ENCODE peak calls at places on chromosomes 6 and 20, in nine cellular contexts. Y, W, X, Z, A, S, P, H and K are unnamed samples.

GRCh38 chr6:142819603-142820335 is 125.2 kb downstream of the HIVEP2 start:
- DNase-seq in Y (no peak), W (no peak), X (no peak), Z (no peak), A (peak), S (peak), P (peak), H (no peak), K (peak)

GRCh38 chr20:51382986-51383821 is 159.3 kb downstream of the NFATC2 start:
- DNase-seq in Y (no peak), W (peak), X (peak), Z (no peak), A (no peak), S (no peak), P (no peak), H (no peak), K (no peak)

GRCh38 chr6:73586416-73586974 is 65.7 kb upstream of the EEF1A1 start:
- DNase-seq in Y (no peak), W (peak), X (no peak), Z (no peak), A (peak), S (no peak), P (no peak), H (no peak), K (no peak)

GRCh38 chr6:33834401-33835392 is 30.9 kb upstream of the MLN start:
- DNase-seq in Y (no peak), W (no peak), X (no peak), Z (no peak), A (no peak), S (no peak), P (no peak), H (no peak), K (no peak)

GRCh38 chr6:137819740-137820139 is 47.3 kb upstream of the TNFAIP3 start:
- DNase-seq in Y (no peak), W (no peak), X (no peak), Z (no peak), A (no peak), S (no peak), P (no peak), H (no peak), K (no peak)

GRCh38 chr20:63688234-63689045 is 8.0 kb upstream of the TNFRSF6B start:
- DNase-seq in Y (no peak), W (no peak), X (no peak), Z (no peak), A (no peak), S (no peak), P (no peak), H (no peak), K (no peak)

GRCh38 chr6:144471986-144472385 is 186.9 kb downstream of the UTRN start:
- DNase-seq in Y (no peak), W (no peak), X (no peak), Z (no peak), A (no peak), S (no peak), P (no peak), H (no peak), K (no peak)

GRCh38 chr6:27591660-27592059 is 118.8 kb upstream of the ZNF184 start:
- DNase-seq in Y (no peak), W (no peak), X (no peak), Z (peak), A (peak), S (peak), P (no peak), H (no peak), K (no peak)

GRCh38 chr6:124677874-124678273 is 284.4 kb upstream of the RNF217 start:
- DNase-seq in Y (no peak), W (no peak), X (no peak), Z (no peak), A (no peak), S (no peak), P (no peak), H (no peak), K (no peak)

GRCh38 chr6:14880052-14880451 is 365.8 kb upstream of the JARID2 start:
- DNase-seq in Y (peak), W (no peak), X (no peak), Z (no peak), A (no peak), S (no peak), P (no peak), H (no peak), K (no peak)

GRCh38 chr6:113362542-113363430 is 494.4 kb upstream of the MARCKS start:
- DNase-seq in Y (no peak), W (no peak), X (no peak), Z (no peak), A (no peak), S (no peak), P (no peak), H (no peak), K (no peak)

GRCh38 chr6:20455175-20456075 is 53.7 kb downstream of the E2F3 start:
- DNase-seq in Y (no peak), W (no peak), X (no peak), Z (no peak), A (peak), S (peak), P (no peak), H (no peak), K (no peak)

GRCh38 chr6:6556738-6557503 is 31.6 kb upstream of the LY86 start:
- DNase-seq in Y (no peak), W (peak), X (peak), Z (peak), A (peak), S (peak), P (peak), H (peak), K (peak)

GRCh38 chr20:57056651-57057050 is 209.8 kb downstream of the BMP7 start:
- DNase-seq in Y (no peak), W (no peak), X (no peak), Z (no peak), A (no peak), S (no peak), P (no peak), H (no peak), K (no peak)

GRCh38 chr20:47686545-47686944 is 98.7 kb downstream of the SULF2 start:
- DNase-seq in Y (peak), W (no peak), X (no peak), Z (no peak), A (peak), S (no peak), P (no peak), H (no peak), K (no peak)

GRCh38 chr6:137995371-137995770 is 111.8 kb downstream of the PERP start:
- DNase-seq in Y (no peak), W (no peak), X (no peak), Z (no peak), A (no peak), S (no peak), P (no peak), H (no peak), K (no peak)

GRCh38 chr6:9064156-9064555 is 628.8 kb upstream of the SLC35B3 start:
- DNase-seq in Y (no peak), W (no peak), X (no peak), Z (no peak), A (no peak), S (peak), P (no peak), H (no peak), K (no peak)

GRCh38 chr6:28948782-28949486 is 25.1 kb upstream of the TRIM27 start:
- DNase-seq in Y (no peak), W (no peak), X (no peak), Z (no peak), A (no peak), S (no peak), P (no peak), H (no peak), K (no peak)

GRCh38 chr6:10759884-10760329 is 12.3 kb downstream of the TMEM14B start:
- DNase-seq in Y (peak), W (peak), X (no peak), Z (no peak), A (peak), S (peak), P (no peak), H (peak), K (no peak)

GRCh38 chr6:148179786-148180185 is 162.9 kb upstream of the SASH1 start:
- DNase-seq in Y (no peak), W (no peak), X (no peak), Z (peak), A (peak), S (peak), P (no peak), H (peak), K (no peak)
- TF ChIP-seq CTCF in Y (peak), W (peak), X (peak), Z (peak), A (peak), S (peak), P (no peak), H (peak), K (no peak)

GRCh38 chr6:159042824-159043181 is 2.0 kb downstream of the TAGAP start:
- DNase-seq in Y (no peak), W (no peak), X (no peak), Z (no peak), A (no peak), S (no peak), P (no peak), H (no peak), K (no peak)
- TF ChIP-seq CTCF in Y (no peak), W (no peak), X (no peak), Z (no peak), A (no peak), S (peak), P (no peak), H (no peak), K (no peak)

DNA sequence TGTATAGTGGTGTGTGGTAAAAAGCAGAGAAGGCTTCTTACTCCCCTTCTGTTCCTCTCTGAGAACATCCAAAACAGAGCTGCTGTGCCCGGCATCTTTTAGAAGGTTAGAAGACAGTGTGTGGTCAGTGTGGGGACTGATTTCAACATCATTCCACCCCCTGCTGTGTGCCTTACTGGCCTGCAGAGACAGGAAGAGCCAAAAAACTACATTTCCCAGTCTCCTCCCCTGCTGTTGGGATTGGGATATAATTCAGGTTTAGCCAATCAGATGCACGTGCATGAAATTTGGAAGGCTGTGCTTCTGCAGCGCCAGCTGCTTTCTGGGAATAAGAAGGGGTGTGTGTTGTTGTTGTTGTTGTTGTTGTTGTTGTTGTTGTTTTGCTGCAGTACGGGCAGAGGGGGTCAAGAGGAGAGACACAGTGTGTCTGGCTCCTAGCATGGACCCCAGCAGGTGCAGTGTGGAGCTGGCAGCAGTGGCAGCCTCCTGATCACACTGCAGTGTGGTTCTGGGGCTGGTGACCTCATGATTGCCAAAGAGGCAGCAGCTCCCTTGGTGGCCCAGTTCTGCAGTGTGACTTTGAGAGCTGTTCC is 74.7 kb downstream of the MRPL14 start:
- DNase-seq in Y (peak), W (peak), X (no peak), Z (peak), A (peak), S (peak), P (no peak), H (no peak), K (no peak)
- TF ChIP-seq CTCF in Y (no peak), W (no peak), X (no peak), Z (no peak), A (peak), S (no peak), P (no peak), H (no peak), K (no peak)

DNA sequence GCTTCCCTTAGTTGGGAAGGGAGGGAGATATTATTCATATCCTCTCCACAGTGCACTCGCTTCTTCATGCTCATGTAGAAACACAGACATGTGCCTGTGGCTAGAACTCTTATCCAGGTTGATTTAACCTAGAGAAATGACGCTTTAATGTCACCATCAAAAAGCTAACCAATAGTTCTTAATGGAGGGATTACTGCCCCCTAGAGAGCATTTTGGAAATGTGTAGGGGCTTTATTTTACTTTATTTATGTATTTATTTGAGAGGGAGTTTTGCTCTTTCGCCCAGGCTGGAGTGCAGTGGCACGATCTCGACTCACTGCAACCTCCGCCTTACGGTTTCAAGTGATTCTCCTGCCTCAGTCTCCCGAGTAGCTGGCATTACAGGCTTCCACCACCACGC is 229.6 kb downstream of the SOD2 start:
- DNase-seq in Y (no peak), W (no peak), X (no peak), Z (no peak), A (peak), S (peak), P (peak), H (peak), K (no peak)
- TF ChIP-seq CTCF in Y (peak), W (no peak), X (peak), Z (peak), A (peak), S (peak), P (no peak), H (peak), K (no peak)

GRCh38 chr6:160137989-160138835 is 16.6 kb downstream of the SLC22A1 start:
- DNase-seq in Y (no peak), W (peak), X (peak), Z (peak), A (peak), S (peak), P (peak), H (peak), K (peak)
- TF ChIP-seq CTCF in Y (peak), W (peak), X (peak), Z (peak), A (peak), S (peak), P (peak), H (no peak), K (peak)

GRCh38 chr6:1612386-1612893 is 2.7 kb downstream of the FOXC1 start:
- DNase-seq in Y (no peak), W (no peak), X (no peak), Z (peak), A (no peak), S (peak), P (no peak), H (no peak), K (peak)

GRCh38 chr6:1610497-1611321 is 994 bp downstream of the FOXC1 start:
- DNase-seq in Y (no peak), W (peak), X (no peak), Z (peak), A (no peak), S (peak), P (no peak), H (no peak), K (peak)

GRCh38 chr6:1612902-1613301 is 3.2 kb downstream of the FOXC1 start:
- DNase-seq in Y (no peak), W (no peak), X (no peak), Z (peak), A (peak), S (peak), P (no peak), H (no peak), K (peak)

GRCh38 chr6:1611322-1611571 is 1.5 kb downstream of the FOXC1 start:
- DNase-seq in Y (no peak), W (peak), X (no peak), Z (no peak), A (no peak), S (peak), P (no peak), H (no peak), K (peak)

DNA sequence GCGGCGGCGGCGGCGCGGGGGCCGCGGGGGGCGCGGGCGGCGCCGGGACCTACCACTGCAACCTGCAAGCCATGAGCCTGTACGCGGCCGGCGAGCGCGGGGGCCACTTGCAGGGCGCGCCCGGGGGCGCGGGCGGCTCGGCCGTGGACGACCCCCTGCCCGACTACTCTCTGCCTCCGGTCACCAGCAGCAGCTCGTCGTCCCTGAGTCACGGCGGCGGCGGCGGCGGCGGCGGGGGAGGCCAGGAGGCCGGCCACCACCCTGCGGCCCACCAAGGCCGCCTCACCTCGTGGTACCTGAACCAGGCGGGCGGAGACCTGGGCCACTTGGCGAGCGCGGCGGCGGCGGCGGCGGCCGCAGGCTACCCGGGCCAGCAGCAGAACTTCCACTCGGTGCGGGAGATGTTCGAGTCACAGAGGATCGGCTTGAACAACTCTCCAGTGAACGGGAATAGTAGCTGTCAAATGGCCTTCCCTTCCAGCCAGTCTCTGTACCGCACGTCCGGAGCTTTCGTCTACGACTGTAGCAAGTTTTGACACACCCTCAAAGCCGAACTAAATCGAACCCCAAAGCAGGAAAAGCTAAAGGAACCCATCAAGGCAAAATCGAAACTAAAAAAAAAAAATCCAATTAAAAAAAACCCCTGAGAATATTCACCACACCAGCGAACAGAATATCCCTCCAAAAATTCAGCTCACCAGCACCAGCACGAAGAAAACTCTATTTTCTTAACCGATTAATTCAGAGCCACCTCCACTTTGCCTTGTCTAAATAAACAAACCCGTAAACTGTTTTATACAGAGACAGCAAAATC is 2.1 kb downstream of the FOXC1 start:
- DNase-seq in Y (no peak), W (no peak), X (no peak), Z (peak), A (no peak), S (peak), P (no peak), H (no peak), K (peak)
- TF ChIP-seq CTCF in Y (no peak), W (no peak), X (no peak), Z (no peak), A (no peak), S (peak), P (no peak), H (no peak), K (no peak)

GRCh38 chr20:955656-956055 is 39.5 kb upstream of the ANGPT4 start:
- DNase-seq in Y (no peak), W (no peak), X (no peak), Z (no peak), A (no peak), S (no peak), P (no peak), H (no peak), K (no peak)

GRCh38 chr20:956330-956951 is 40.3 kb upstream of the ANGPT4 start:
- DNase-seq in Y (peak), W (peak), X (peak), Z (peak), A (peak), S (peak), P (peak), H (peak), K (peak)

GRCh38 chr20:958936-959815 is 42.9 kb downstream of the RSPO4 start:
- DNase-seq in Y (no peak), W (no peak), X (no peak), Z (no peak), A (no peak), S (no peak), P (no peak), H (no peak), K (no peak)

GRCh38 chr20:955111-955510 is 39.0 kb upstream of the ANGPT4 start:
- DNase-seq in Y (no peak), W (no peak), X (no peak), Z (peak), A (no peak), S (no peak), P (no peak), H (no peak), K (no peak)

DNA sequence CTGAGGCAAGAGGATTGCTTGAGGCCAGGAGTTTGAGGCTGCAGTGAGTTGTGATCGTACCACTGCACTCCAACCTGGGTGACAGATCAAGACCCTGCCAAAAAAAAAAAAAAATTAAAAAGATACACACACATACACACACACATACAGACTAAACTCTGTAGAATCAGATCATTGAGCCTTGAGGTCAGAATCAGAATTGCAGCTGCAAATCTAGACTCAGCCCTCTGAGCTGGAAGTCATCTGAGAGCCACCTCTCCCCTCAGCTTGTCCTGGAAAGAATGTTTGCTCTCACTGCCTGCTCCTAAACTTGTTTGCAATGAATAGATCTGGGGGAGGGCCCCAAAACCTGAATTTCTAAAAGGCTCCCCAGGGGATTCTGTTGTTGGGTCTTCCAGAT is 41.4 kb upstream of the ANGPT4 start:
- DNase-seq in Y (no peak), W (no peak), X (no peak), Z (no peak), A (peak), S (no peak), P (no peak), H (no peak), K (no peak)
- TF ChIP-seq CTCF in Y (no peak), W (no peak), X (no peak), Z (peak), A (no peak), S (peak), P (no peak), H (no peak), K (no peak)

GRCh38 chr20:6668546-6668945 is 98.9 kb upstream of the BMP2 start:
- DNase-seq in Y (no peak), W (no peak), X (no peak), Z (no peak), A (no peak), S (no peak), P (no peak), H (no peak), K (no peak)
- TF ChIP-seq CTCF in Y (no peak), W (no peak), X (no peak), Z (no peak), A (no peak), S (no peak), P (no peak), H (no peak), K (no peak)